ENCODE peak calls at places on chromosomes 6 and 20, in six cellular contexts. O is heart right ventricle, E is AG04450, G is IMR-90, K is foreskin fibroblast, W is psoas muscle. Z is an unnamed sample.
A peak's percentile ranks its signal among the peaks of the same experiment; 100 is the strongest.

GRCh38 chr20:4573564-4574355 is 147.9 kb upstream of the PRND start:
- DNase-seq in O (no peak), E (peak; percentile 71), G (peak; percentile 96), K (peak; percentile 54), W (no peak), Z (peak; percentile 89)

GRCh38 chr6:129490551-129491245 is 219.3 kb downstream of the ARHGAP18 start:
- DNase-seq in O (peak; percentile 63), E (peak; percentile 88), G (peak; percentile 98), K (peak; percentile 94), W (no peak), Z (peak; percentile 91)

GRCh38 chr6:18022398-18023231 is 35.2 kb upstream of the KIF13A start:
- DNase-seq in O (no peak), E (peak; percentile 20), G (peak; percentile 57), K (peak; percentile 55), W (no peak), Z (no peak)

GRCh38 chr20:8005575-8006366 is 13.8 kb downstream of the TMX4 start:
- DNase-seq in O (no peak), E (no peak), G (no peak), K (no peak), W (no peak), Z (no peak)

GRCh38 chr20:1178103-1178502 is 6.7 kb downstream of the TMEM74B start:
- DNase-seq in O (no peak), E (no peak), G (no peak), K (no peak), W (no peak), Z (no peak)

GRCh38 chr6:33714385-33715040 is 3.0 kb upstream of the UQCC2 start:
- DNase-seq in O (no peak), E (no peak), G (no peak), K (no peak), W (no peak), Z (no peak)

GRCh38 chr6:169587992-169588391 is 113.8 kb downstream of the WDR27 start:
- DNase-seq in O (no peak), E (no peak), G (peak; percentile 67), K (no peak), W (no peak), Z (no peak)

GRCh38 chr6:17886891-17887290 is 100.5 kb downstream of the KIF13A start:
- DNase-seq in O (no peak), E (no peak), G (peak; percentile 34), K (peak; percentile 67), W (no peak), Z (no peak)

GRCh38 chr6:128208851-128209580 is 308.2 kb upstream of the THEMIS start:
- DNase-seq in O (no peak), E (no peak), G (peak; percentile 70), K (peak; percentile 57), W (no peak), Z (peak; percentile 31)

GRCh38 chr20:38537176-38537575 is 43.8 kb upstream of the ADIG start:
- DNase-seq in O (no peak), E (no peak), G (no peak), K (no peak), W (no peak), Z (no peak)

GRCh38 chr20:44069203-44069931 is 117.6 kb downstream of the JPH2 start:
- DNase-seq in O (no peak), E (no peak), G (no peak), K (no peak), W (no peak), Z (no peak)

GRCh38 chr6:30163090-30163917 is at the start of gene TRIM15:
- DNase-seq in O (no peak), E (no peak), G (no peak), K (no peak), W (no peak), Z (no peak)

GRCh38 chr6:111486921-111487320 is 3.9 kb upstream of the REV3L start:
- DNase-seq in O (no peak), E (no peak), G (no peak), K (no peak), W (no peak), Z (no peak)
- H3K4me3 ChIP-seq in O (no peak overlapping the region), E (no peak overlapping the region), G (no peak overlapping the region), K (no peak overlapping the region), W (no peak overlapping the region), Z (no peak overlapping the region)

DNA sequence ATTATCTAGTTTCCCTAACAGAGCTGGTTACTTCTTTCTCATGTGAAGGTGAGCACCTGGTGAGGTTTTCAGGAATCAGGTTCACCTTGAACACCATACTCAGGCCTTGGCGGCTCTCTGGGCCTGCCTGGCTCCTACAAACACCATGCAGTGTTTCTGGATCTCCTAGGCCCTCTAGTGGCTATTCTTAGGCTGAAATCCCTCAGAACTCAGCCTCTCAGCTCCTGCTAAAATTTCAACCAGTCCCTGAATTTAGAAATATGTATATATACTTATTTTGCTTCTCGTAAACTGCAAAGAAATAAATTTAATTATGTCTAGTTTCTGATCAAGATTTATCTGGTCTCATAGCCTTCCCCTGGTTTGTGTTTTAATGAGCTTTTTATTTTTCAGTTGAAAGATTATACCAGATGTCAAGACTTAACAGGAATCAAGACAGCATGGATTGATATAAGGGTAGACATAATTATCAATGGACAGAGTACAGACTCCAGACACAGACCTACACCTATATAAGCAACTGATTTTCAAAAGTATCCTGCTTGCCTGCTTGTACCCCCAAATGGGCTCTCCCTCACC is 55.9 kb downstream of the ANKEF1 start:
- DNase-seq in O (peak; percentile 46), E (peak; percentile 18), G (peak; percentile 53), K (peak; percentile 48), W (peak; percentile 39), Z (peak; percentile 16)
- TF ChIP-seq CTCF in O (peak; percentile 77), E (peak; percentile 91), G (peak; percentile 74), K (peak; percentile 83), W (peak; percentile 69), Z (peak; percentile 82)

DNA sequence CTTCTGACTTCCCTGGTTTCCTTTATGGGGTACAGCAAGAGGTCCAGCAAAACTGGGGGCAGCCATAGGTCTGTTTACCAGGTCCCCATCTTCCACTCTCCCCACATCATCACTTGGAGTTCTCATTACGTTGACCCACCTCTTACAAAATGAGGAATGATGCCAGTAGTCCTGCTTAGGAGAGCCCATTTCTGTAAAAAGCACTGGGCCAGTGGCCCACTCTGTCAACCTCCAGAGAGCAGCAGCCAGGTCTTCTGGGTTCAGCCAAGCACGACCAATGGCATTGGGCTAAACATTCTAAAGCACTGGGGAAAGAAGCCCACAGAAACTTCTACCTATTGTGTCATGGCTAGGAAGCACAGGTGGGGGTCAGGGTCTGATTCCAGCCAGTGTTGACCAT is 13.9 kb downstream of the ZC3H12D start:
- DNase-seq in O (no peak), E (no peak), G (no peak), K (no peak), W (no peak), Z (no peak)
- H3K4me3 ChIP-seq in O (no peak overlapping the region), E (no peak overlapping the region), G (no peak overlapping the region), K (no peak overlapping the region), W (no peak overlapping the region), Z (no peak overlapping the region)

DNA sequence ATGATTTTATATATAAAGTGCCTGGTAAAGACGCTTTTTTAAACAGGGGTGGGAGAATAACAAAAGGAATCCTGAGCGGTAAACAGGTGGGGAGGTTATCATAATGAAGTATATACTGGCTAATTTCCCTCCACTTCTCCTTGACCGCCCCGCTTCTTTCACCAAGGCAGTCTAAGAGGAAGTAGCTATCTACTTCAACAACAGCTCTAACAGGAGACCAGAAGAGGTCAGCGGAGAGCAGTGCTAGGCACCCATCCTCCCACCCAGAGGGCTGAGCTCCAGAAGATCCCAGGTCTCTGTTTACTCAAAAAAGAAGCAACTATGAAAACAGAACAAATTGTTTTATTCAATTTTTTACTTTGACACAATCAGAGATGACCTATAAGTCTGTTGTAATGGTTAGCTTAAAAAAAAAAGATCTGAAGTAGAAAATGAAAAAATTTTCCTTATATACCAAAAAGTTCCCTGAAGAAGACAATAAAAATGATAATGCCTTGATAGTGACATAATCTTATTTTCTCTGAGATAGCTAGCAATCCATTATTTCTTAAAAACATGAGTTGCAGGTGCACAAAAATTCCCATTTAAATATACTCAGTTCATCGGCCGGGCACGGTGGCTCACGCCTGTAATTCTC is 141.1 kb downstream of the PDSS2 start:
- DNase-seq in O (peak; percentile 50), E (peak; percentile 32), G (peak; percentile 63), K (peak; percentile 52), W (peak; percentile 58), Z (no peak)
- TF ChIP-seq CTCF in O (peak; percentile 67), E (peak; percentile 91), G (peak; percentile 72), K (peak; percentile 88), W (peak; percentile 62), Z (peak; percentile 87)

GRCh38 chr6:155315516-155315871 is 1.2 kb upstream of the TFB1M start:
- DNase-seq in O (no peak), E (no peak), G (no peak), K (peak; percentile 33), W (no peak), Z (no peak)
- H3K4me3 ChIP-seq in O (peak overlapping the region; percentile 94), E (peak overlapping the region; percentile 92), G (no peak overlapping the region), K (peak overlapping the region; percentile 77), W (peak overlapping the region; percentile 84), Z (peak overlapping the region; percentile 75)

GRCh38 chr6:26045046-26045938 is 41.9 kb upstream of the HFE start:
- DNase-seq in O (peak; percentile 94), E (peak; percentile 82), G (peak; percentile 94), K (peak; percentile 89), W (peak; percentile 65), Z (peak; percentile 81)
- TF ChIP-seq CTCF in O (no peak), E (peak; percentile 19), G (peak; percentile 21), K (peak; percentile 9), W (no peak), Z (no peak)

DNA sequence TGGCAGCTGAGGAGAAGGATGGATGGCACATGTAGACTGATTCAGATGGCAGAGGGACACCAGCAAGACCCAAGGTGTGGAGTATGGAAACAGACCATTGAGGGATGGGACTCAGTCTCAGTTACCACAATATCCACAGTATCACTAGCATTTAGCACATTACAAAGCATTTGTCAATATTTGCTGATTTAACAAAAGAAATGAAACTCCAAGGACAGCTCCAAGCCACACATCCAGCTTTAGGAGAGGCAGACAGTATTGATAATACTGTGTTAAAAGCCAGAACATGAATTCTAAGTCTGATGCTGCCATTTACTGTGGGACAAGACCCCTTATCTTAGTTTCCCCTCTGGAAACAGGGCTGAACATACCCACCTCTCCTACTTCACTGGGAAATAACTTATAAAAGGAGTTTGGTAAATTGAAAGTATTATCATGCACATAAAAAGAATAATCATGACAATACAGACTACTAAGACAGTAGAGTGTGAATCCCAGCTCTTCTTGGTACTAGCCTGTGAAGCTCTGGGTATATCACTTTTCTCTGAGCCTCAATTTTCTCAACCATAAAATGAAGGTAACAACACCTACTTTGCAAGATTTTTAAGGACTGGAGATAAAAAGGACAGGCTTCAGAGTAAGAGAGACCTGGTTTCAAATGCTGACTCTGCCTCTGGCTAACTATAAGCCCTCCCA is 11.1 kb downstream of the BCL2L1 start:
- DNase-seq in O (no peak), E (no peak), G (no peak), K (no peak), W (no peak), Z (no peak)
- H3K4me3 ChIP-seq in O (no peak overlapping the region), E (no peak overlapping the region), G (no peak overlapping the region), K (no peak overlapping the region), W (peak overlapping the region; percentile 53), Z (no peak overlapping the region)